ENCODE peak calls at places on chromosomes 2 and 18, in ten cellular contexts. One of them, this sample, is unnamed.

GRCh38 chr18:43692291-43692690 is 415.0 kb upstream of the SYT4 start:
- DNase-seq in MM.1S: no peak
- DNase-seq in HTR-8/SVneo: no peak
- DNase-seq in heart left ventricle: no peak
- DNase-seq in aorta: no peak
- DNase-seq in HEK293T: no peak
- DNase-seq in stimulated activated CD8-positive, alpha-beta memory T cell treated with anti-CD3 and anti-CD28 coated beads, Interleukin-4, amount 100 ng/mL, for 48 hours: no peak
- DNase-seq in amniotic stem cell: no peak
- DNase-seq in LHCN-M2: peak; percentile 47
- DNase-seq in WTC11: no peak
- DNase-seq in this sample: no peak

GRCh38 chr2:151819920-151820319 is 8.3 kb downstream of the ARL5A start:
- DNase-seq in MM.1S: no peak
- DNase-seq in HTR-8/SVneo: no peak
- DNase-seq in heart left ventricle: no peak
- DNase-seq in aorta: no peak
- DNase-seq in HEK293T: no peak
- DNase-seq in stimulated activated CD8-positive, alpha-beta memory T cell treated with anti-CD3 and anti-CD28 coated beads, Interleukin-4, amount 100 ng/mL, for 48 hours: no peak
- DNase-seq in amniotic stem cell: no peak
- DNase-seq in LHCN-M2: no peak
- DNase-seq in WTC11: no peak
- DNase-seq in this sample: no peak

GRCh38 chr2:150621800-150622199 is 134.3 kb upstream of the RND3 start:
- DNase-seq in MM.1S: no peak
- DNase-seq in HTR-8/SVneo: peak; percentile 51
- DNase-seq in heart left ventricle: no peak
- DNase-seq in aorta: no peak
- DNase-seq in HEK293T: no peak
- DNase-seq in stimulated activated CD8-positive, alpha-beta memory T cell treated with anti-CD3 and anti-CD28 coated beads, Interleukin-4, amount 100 ng/mL, for 48 hours: no peak
- DNase-seq in amniotic stem cell: peak; percentile 84
- DNase-seq in LHCN-M2: peak; percentile 95
- DNase-seq in WTC11: no peak
- DNase-seq in this sample: no peak

GRCh38 chr2:64106481-64106880 is 37.7 kb downstream of the PELI1 start:
- DNase-seq in MM.1S: no peak
- DNase-seq in HTR-8/SVneo: no peak
- DNase-seq in heart left ventricle: no peak
- DNase-seq in aorta: no peak
- DNase-seq in HEK293T: no peak
- DNase-seq in stimulated activated CD8-positive, alpha-beta memory T cell treated with anti-CD3 and anti-CD28 coated beads, Interleukin-4, amount 100 ng/mL, for 48 hours: no peak
- DNase-seq in amniotic stem cell: no peak
- DNase-seq in LHCN-M2: no peak
- DNase-seq in WTC11: no peak
- DNase-seq in this sample: no peak

GRCh38 chr2:211103989-211104388 is 547.6 kb downstream of the CPS1 start:
- DNase-seq in MM.1S: no peak
- DNase-seq in HTR-8/SVneo: no peak
- DNase-seq in heart left ventricle: no peak
- DNase-seq in aorta: no peak
- DNase-seq in HEK293T: peak; percentile 6
- DNase-seq in stimulated activated CD8-positive, alpha-beta memory T cell treated with anti-CD3 and anti-CD28 coated beads, Interleukin-4, amount 100 ng/mL, for 48 hours: no peak
- DNase-seq in amniotic stem cell: no peak
- DNase-seq in LHCN-M2: peak; percentile 18
- DNase-seq in WTC11: no peak
- DNase-seq in this sample: no peak

GRCh38 chr2:15853903-15854302 is 86.4 kb upstream of the MYCN start:
- DNase-seq in MM.1S: no peak
- DNase-seq in HTR-8/SVneo: no peak
- DNase-seq in heart left ventricle: no peak
- DNase-seq in aorta: no peak
- DNase-seq in HEK293T: no peak
- DNase-seq in stimulated activated CD8-positive, alpha-beta memory T cell treated with anti-CD3 and anti-CD28 coated beads, Interleukin-4, amount 100 ng/mL, for 48 hours: no peak
- DNase-seq in amniotic stem cell: no peak
- DNase-seq in LHCN-M2: no peak
- DNase-seq in WTC11: no peak
- DNase-seq in this sample: no peak

GRCh38 chr2:221563601-221564000 is 8.5 kb downstream of the EPHA4 start:
- DNase-seq in MM.1S: no peak
- DNase-seq in HTR-8/SVneo: no peak
- DNase-seq in heart left ventricle: no peak
- DNase-seq in aorta: no peak
- DNase-seq in HEK293T: no peak
- DNase-seq in stimulated activated CD8-positive, alpha-beta memory T cell treated with anti-CD3 and anti-CD28 coated beads, Interleukin-4, amount 100 ng/mL, for 48 hours: no peak
- DNase-seq in amniotic stem cell: no peak
- DNase-seq in LHCN-M2: no peak
- DNase-seq in WTC11: no peak
- DNase-seq in this sample: no peak

GRCh38 chr2:179539112-179539511 is 274.5 kb upstream of the SESTD1 start:
- DNase-seq in MM.1S: no peak
- DNase-seq in HTR-8/SVneo: no peak
- DNase-seq in heart left ventricle: no peak
- DNase-seq in aorta: no peak
- DNase-seq in HEK293T: no peak
- DNase-seq in stimulated activated CD8-positive, alpha-beta memory T cell treated with anti-CD3 and anti-CD28 coated beads, Interleukin-4, amount 100 ng/mL, for 48 hours: no peak
- DNase-seq in amniotic stem cell: no peak
- DNase-seq in LHCN-M2: no peak
- DNase-seq in WTC11: no peak
- DNase-seq in this sample: no peak

GRCh38 chr18:68121308-68121707 is 593.6 kb downstream of the TMX3 start:
- DNase-seq in MM.1S: no peak
- DNase-seq in HTR-8/SVneo: no peak
- DNase-seq in heart left ventricle: no peak
- DNase-seq in aorta: no peak
- DNase-seq in HEK293T: peak; percentile 3
- DNase-seq in stimulated activated CD8-positive, alpha-beta memory T cell treated with anti-CD3 and anti-CD28 coated beads, Interleukin-4, amount 100 ng/mL, for 48 hours: no peak
- DNase-seq in amniotic stem cell: no peak
- DNase-seq in LHCN-M2: no peak
- DNase-seq in WTC11: no peak
- DNase-seq in this sample: no peak

GRCh38 chr2:10408649-10409579 is 39.2 kb downstream of the ODC1 start:
- DNase-seq in MM.1S: peak; percentile 84
- DNase-seq in HTR-8/SVneo: peak; percentile 87
- DNase-seq in heart left ventricle: peak; percentile 79
- DNase-seq in aorta: peak; percentile 89
- DNase-seq in HEK293T: peak; percentile 92
- DNase-seq in stimulated activated CD8-positive, alpha-beta memory T cell treated with anti-CD3 and anti-CD28 coated beads, Interleukin-4, amount 100 ng/mL, for 48 hours: peak; percentile 88
- DNase-seq in amniotic stem cell: peak; percentile 37
- DNase-seq in LHCN-M2: peak; percentile 59
- DNase-seq in WTC11: peak; percentile 90
- DNase-seq in this sample: peak; percentile 91